ENCODE peak calls at places on chromosome 13, in six cellular contexts. One of them, this sample, is unnamed.

GRCh38 chr13:107185889-107186288 is 618.0 kb upstream of the ARGLU1 start:
- DNase-seq in astrocyte of the cerebellum: no peak
- DNase-seq in fibroblast of the aortic adventitia: no peak
- DNase-seq in fibroblast of lung: peak
- DNase-seq in WERI-Rb-1: no peak
- DNase-seq in fibroblast of mammary gland: peak
- DNase-seq in this sample: no peak

GRCh38 chr13:100473087-100473486 is 115.5 kb downstream of the GGACT start:
- DNase-seq in astrocyte of the cerebellum: no peak
- DNase-seq in fibroblast of the aortic adventitia: no peak
- DNase-seq in fibroblast of lung: no peak
- DNase-seq in WERI-Rb-1: no peak
- DNase-seq in fibroblast of mammary gland: no peak
- DNase-seq in this sample: no peak

GRCh38 chr13:32272021-32272695 is 43.0 kb downstream of the ZAR1L start:
- DNase-seq in astrocyte of the cerebellum: no peak
- DNase-seq in fibroblast of the aortic adventitia: no peak
- DNase-seq in fibroblast of lung: no peak
- DNase-seq in WERI-Rb-1: no peak
- DNase-seq in fibroblast of mammary gland: peak
- DNase-seq in this sample: no peak

GRCh38 chr13:94646904-94647303 is 45.2 kb downstream of the GPR180 start:
- DNase-seq in astrocyte of the cerebellum: no peak
- DNase-seq in fibroblast of the aortic adventitia: no peak
- DNase-seq in fibroblast of lung: no peak
- DNase-seq in WERI-Rb-1: no peak
- DNase-seq in fibroblast of mammary gland: no peak
- DNase-seq in this sample: no peak

GRCh38 chr13:32316030-32316344 is 679 bp downstream of the BRCA2 start:
- DNase-seq in astrocyte of the cerebellum: no peak
- DNase-seq in fibroblast of the aortic adventitia: no peak
- DNase-seq in fibroblast of lung: no peak
- DNase-seq in WERI-Rb-1: no peak
- DNase-seq in fibroblast of mammary gland: no peak
- DNase-seq in this sample: no peak

GRCh38 chr13:22060187-22060586 is 389.3 kb downstream of the FGF9 start:
- DNase-seq in astrocyte of the cerebellum: no peak
- DNase-seq in fibroblast of the aortic adventitia: no peak
- DNase-seq in fibroblast of lung: no peak
- DNase-seq in WERI-Rb-1: no peak
- DNase-seq in fibroblast of mammary gland: no peak
- DNase-seq in this sample: no peak

GRCh38 chr13:76711515-76712182 is 174.6 kb downstream of the KCTD12 start:
- DNase-seq in astrocyte of the cerebellum: peak
- DNase-seq in fibroblast of the aortic adventitia: peak
- DNase-seq in fibroblast of lung: peak
- DNase-seq in WERI-Rb-1: no peak
- DNase-seq in fibroblast of mammary gland: peak
- DNase-seq in this sample: peak

GRCh38 chr13:23671902-23672301 is 101.7 kb downstream of the TNFRSF19 start:
- DNase-seq in astrocyte of the cerebellum: no peak
- DNase-seq in fibroblast of the aortic adventitia: no peak
- DNase-seq in fibroblast of lung: peak
- DNase-seq in WERI-Rb-1: no peak
- DNase-seq in fibroblast of mammary gland: peak
- DNase-seq in this sample: no peak

GRCh38 chr13:46554971-46555370 is 2.0 kb downstream of the LRCH1 start:
- DNase-seq in astrocyte of the cerebellum: no peak
- DNase-seq in fibroblast of the aortic adventitia: peak
- DNase-seq in fibroblast of lung: peak
- DNase-seq in WERI-Rb-1: no peak
- DNase-seq in fibroblast of mammary gland: peak
- DNase-seq in this sample: no peak

GRCh38 chr13:95404141-95404882 is 103.1 kb upstream of the ABCC4 start:
- DNase-seq in astrocyte of the cerebellum: peak
- DNase-seq in fibroblast of the aortic adventitia: peak
- DNase-seq in fibroblast of lung: peak
- DNase-seq in WERI-Rb-1: peak
- DNase-seq in fibroblast of mammary gland: peak
- DNase-seq in this sample: peak

GRCh38 chr13:48159436-48160225 is 64.7 kb upstream of the MED4 start:
- DNase-seq in astrocyte of the cerebellum: peak
- DNase-seq in fibroblast of the aortic adventitia: peak
- DNase-seq in fibroblast of lung: peak
- DNase-seq in WERI-Rb-1: no peak
- DNase-seq in fibroblast of mammary gland: peak
- DNase-seq in this sample: peak

GRCh38 chr13:76349700-76350099 is 536.5 kb downstream of the KCTD12 start:
- DNase-seq in astrocyte of the cerebellum: peak
- DNase-seq in fibroblast of the aortic adventitia: peak
- DNase-seq in fibroblast of lung: no peak
- DNase-seq in WERI-Rb-1: no peak
- DNase-seq in fibroblast of mammary gland: no peak
- DNase-seq in this sample: no peak

GRCh38 chr13:39684531-39685137 is 29.2 kb downstream of the COG6 start:
- DNase-seq in astrocyte of the cerebellum: peak
- DNase-seq in fibroblast of the aortic adventitia: peak
- DNase-seq in fibroblast of lung: peak
- DNase-seq in WERI-Rb-1: no peak
- DNase-seq in fibroblast of mammary gland: peak
- DNase-seq in this sample: peak

GRCh38 chr13:65613004-65613403 is 1617.1 kb downstream of the PCDH9 start:
- DNase-seq in astrocyte of the cerebellum: no peak
- DNase-seq in fibroblast of the aortic adventitia: no peak
- DNase-seq in fibroblast of lung: no peak
- DNase-seq in WERI-Rb-1: no peak
- DNase-seq in fibroblast of mammary gland: no peak
- DNase-seq in this sample: peak

GRCh38 chr13:25743426-25743825 is 308.4 kb downstream of the SHISA2 start:
- DNase-seq in astrocyte of the cerebellum: no peak
- DNase-seq in fibroblast of the aortic adventitia: no peak
- DNase-seq in fibroblast of lung: no peak
- DNase-seq in WERI-Rb-1: no peak
- DNase-seq in fibroblast of mammary gland: no peak
- DNase-seq in this sample: no peak

GRCh38 chr13:39616087-39616694 is 13.2 kb upstream of the LHFPL6 start:
- DNase-seq in astrocyte of the cerebellum: peak
- DNase-seq in fibroblast of the aortic adventitia: peak
- DNase-seq in fibroblast of lung: peak
- DNase-seq in WERI-Rb-1: peak
- DNase-seq in fibroblast of mammary gland: peak
- DNase-seq in this sample: peak

GRCh38 chr13:114230575-114230974 is 4.1 kb upstream of the CDC16 start:
- DNase-seq in astrocyte of the cerebellum: no peak
- DNase-seq in fibroblast of the aortic adventitia: no peak
- DNase-seq in fibroblast of lung: no peak
- DNase-seq in WERI-Rb-1: no peak
- DNase-seq in fibroblast of mammary gland: no peak
- DNase-seq in this sample: no peak
- H3K4me3 ChIP-seq in astrocyte of the cerebellum: no peak
- H3K4me3 ChIP-seq in fibroblast of the aortic adventitia: no peak
- H3K4me3 ChIP-seq in fibroblast of lung: no peak
- H3K4me3 ChIP-seq in WERI-Rb-1: no peak
- H3K4me3 ChIP-seq in fibroblast of mammary gland: no peak
- H3K4me3 ChIP-seq in this sample: no peak

GRCh38 chr13:105139048-105139379 is 1396.4 kb downstream of the EFNB2 start:
- DNase-seq in astrocyte of the cerebellum: no peak
- DNase-seq in fibroblast of the aortic adventitia: no peak
- DNase-seq in fibroblast of lung: no peak
- DNase-seq in WERI-Rb-1: no peak
- DNase-seq in fibroblast of mammary gland: no peak
- DNase-seq in this sample: no peak
- H3K4me3 ChIP-seq in astrocyte of the cerebellum: no peak
- H3K4me3 ChIP-seq in fibroblast of the aortic adventitia: no peak
- H3K4me3 ChIP-seq in fibroblast of lung: peak
- H3K4me3 ChIP-seq in WERI-Rb-1: peak
- H3K4me3 ChIP-seq in fibroblast of mammary gland: no peak
- H3K4me3 ChIP-seq in this sample: peak

DNA sequence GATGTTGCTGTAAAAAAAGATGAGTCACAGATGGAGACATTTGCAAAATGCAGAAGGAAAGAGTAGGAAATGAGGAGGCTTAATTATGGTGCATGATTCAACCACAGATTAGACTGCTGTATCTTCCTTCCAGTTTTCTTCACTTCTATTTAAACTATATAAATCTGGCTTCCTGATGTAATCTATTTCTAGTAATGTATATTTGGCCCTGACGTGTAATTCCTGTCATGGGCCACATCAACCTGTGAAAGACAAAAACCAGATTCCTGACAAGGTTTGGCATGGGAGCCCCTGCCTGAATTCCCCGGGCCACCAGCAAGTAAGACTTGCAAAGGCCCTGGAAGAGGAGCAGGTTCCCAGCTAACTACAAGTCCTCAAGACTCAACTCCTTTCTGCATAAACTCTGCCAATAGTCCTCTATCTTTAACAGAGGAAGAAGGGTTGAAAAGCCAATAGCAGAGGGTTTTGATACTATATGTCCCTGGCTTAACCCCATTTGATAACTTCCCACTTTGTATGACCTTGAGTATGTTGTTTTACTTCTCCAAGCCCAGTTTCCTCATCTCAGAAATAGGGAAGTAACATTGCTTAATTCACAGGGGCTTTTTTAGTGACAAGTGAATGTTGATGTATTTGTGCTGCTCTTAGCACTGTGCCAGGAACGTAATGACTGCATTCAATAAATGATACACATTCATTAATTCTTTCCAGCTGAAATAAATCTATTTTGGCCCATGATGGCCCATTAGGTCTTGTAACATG is 172.7 kb downstream of the SPRY2 start:
- DNase-seq in astrocyte of the cerebellum: no peak
- DNase-seq in fibroblast of the aortic adventitia: peak
- DNase-seq in fibroblast of lung: peak
- DNase-seq in WERI-Rb-1: no peak
- DNase-seq in fibroblast of mammary gland: peak
- DNase-seq in this sample: peak
- H3K4me3 ChIP-seq in astrocyte of the cerebellum: no peak
- H3K4me3 ChIP-seq in fibroblast of the aortic adventitia: no peak
- H3K4me3 ChIP-seq in fibroblast of lung: no peak
- H3K4me3 ChIP-seq in WERI-Rb-1: no peak
- H3K4me3 ChIP-seq in fibroblast of mammary gland: no peak
- H3K4me3 ChIP-seq in this sample: no peak

DNA sequence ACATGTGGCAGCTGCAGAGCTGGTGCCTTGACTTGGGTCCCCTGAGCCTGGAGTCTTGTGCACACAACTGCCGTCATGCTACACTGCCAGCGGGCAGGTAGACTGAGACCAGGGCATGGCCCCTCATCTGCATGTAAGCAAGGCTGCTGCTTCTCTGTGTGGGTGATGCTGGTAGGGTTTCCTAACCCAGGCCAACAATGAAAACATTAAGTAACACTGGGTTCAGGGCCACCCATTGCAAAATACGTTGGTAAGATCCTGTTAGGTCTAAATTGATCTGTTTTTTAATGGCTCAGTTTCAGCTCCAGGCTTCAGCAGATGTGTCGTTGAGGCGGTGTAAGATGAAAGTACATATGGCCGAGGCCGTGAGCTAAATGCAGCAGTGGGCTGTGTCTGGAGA is 383.4 kb downstream of the IRS2 start:
- DNase-seq in astrocyte of the cerebellum: no peak
- DNase-seq in fibroblast of the aortic adventitia: no peak
- DNase-seq in fibroblast of lung: no peak
- DNase-seq in WERI-Rb-1: no peak
- DNase-seq in fibroblast of mammary gland: no peak
- DNase-seq in this sample: peak
- H3K4me3 ChIP-seq in astrocyte of the cerebellum: no peak
- H3K4me3 ChIP-seq in fibroblast of the aortic adventitia: no peak
- H3K4me3 ChIP-seq in fibroblast of lung: no peak
- H3K4me3 ChIP-seq in WERI-Rb-1: no peak
- H3K4me3 ChIP-seq in fibroblast of mammary gland: no peak
- H3K4me3 ChIP-seq in this sample: peak

DNA sequence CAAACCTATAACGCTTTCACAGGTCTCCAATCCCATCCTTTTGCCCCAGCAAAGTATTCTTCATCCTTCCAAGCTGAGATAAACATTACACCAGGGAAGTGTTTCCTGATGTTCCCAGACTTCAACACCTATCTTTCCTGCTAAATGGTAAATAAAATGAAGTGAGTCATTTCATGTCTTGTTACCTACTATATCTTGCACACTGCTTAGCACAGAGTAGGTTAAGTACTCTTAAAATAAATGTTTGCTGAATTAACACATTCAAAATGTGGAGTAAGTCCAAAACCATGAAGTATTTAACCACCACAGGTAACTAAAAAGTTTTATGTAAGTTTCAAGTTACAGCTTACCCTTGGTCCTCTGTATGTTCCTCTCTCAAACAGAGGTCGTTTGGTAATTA is 3.4 kb downstream of the RBM26 start:
- DNase-seq in astrocyte of the cerebellum: no peak
- DNase-seq in fibroblast of the aortic adventitia: no peak
- DNase-seq in fibroblast of lung: no peak
- DNase-seq in WERI-Rb-1: no peak
- DNase-seq in fibroblast of mammary gland: no peak
- DNase-seq in this sample: no peak
- H3K4me3 ChIP-seq in astrocyte of the cerebellum: no peak
- H3K4me3 ChIP-seq in fibroblast of the aortic adventitia: no peak
- H3K4me3 ChIP-seq in fibroblast of lung: peak
- H3K4me3 ChIP-seq in WERI-Rb-1: no peak
- H3K4me3 ChIP-seq in fibroblast of mammary gland: no peak
- H3K4me3 ChIP-seq in this sample: peak

GRCh38 chr13:20721454-20722357 is 18.2 kb downstream of the IL17D start:
- DNase-seq in astrocyte of the cerebellum: peak
- DNase-seq in fibroblast of the aortic adventitia: peak
- DNase-seq in fibroblast of lung: peak
- DNase-seq in WERI-Rb-1: no peak
- DNase-seq in fibroblast of mammary gland: peak
- DNase-seq in this sample: no peak
- H3K4me3 ChIP-seq in astrocyte of the cerebellum: peak
- H3K4me3 ChIP-seq in fibroblast of the aortic adventitia: peak
- H3K4me3 ChIP-seq in fibroblast of lung: peak
- H3K4me3 ChIP-seq in WERI-Rb-1: no peak
- H3K4me3 ChIP-seq in fibroblast of mammary gland: peak
- H3K4me3 ChIP-seq in this sample: no peak

This sample was measured in NB4.